ENCODE peak calls at places on chromosome 16, in five cellular contexts. Y, Z, E, R and C are unnamed samples.

GRCh38 chr16:55437627-55438026 is 41.4 kb upstream of the MMP2 start:
- DNase-seq in Y (no peak), Z (peak; percentile 77), E (no peak), R (no peak), C (no peak)

GRCh38 chr16:65601781-65602180 is 479.9 kb upstream of the CDH11 start:
- DNase-seq in Z (no peak), R (no peak), Y (no peak), E (no peak), C (no peak)

GRCh38 chr16:48117217-48118105 is 38.3 kb downstream of the ABCC12 start:
- DNase-seq in E (peak; percentile 86), R (peak; percentile 62), Y (no peak), Z (peak; percentile 42), C (no peak)

GRCh38 chr16:69771651-69771967 is 9.5 kb downstream of the WWP2 start:
- DNase-seq in E (no peak), Y (no peak), Z (no peak), R (no peak), C (no peak)

GRCh38 chr16:8717469-8717868 is 43.1 kb downstream of the ABAT start:
- DNase-seq in Z (no peak), R (no peak), Y (no peak), E (no peak), C (no peak)

GRCh38 chr16:20004931-20005330 is 68.8 kb downstream of the GPR139 start:
- DNase-seq in E (no peak), R (no peak), Y (no peak), Z (no peak), C (no peak)

GRCh38 chr16:72979974-72980373 is 68.0 kb downstream of the ZFHX3 start:
- DNase-seq in Z (no peak), E (no peak), Y (no peak), R (peak; percentile 9), C (no peak)

GRCh38 chr16:68743664-68744063 is 6.6 kb downstream of the CDH1 start:
- DNase-seq in Z (no peak), E (no peak), Y (no peak), R (no peak), C (no peak)

GRCh38 chr16:24208710-24209109 is 47.4 kb upstream of the CACNG3 start:
- DNase-seq in R (no peak), Y (no peak), E (peak; percentile 89), Z (no peak), C (no peak)

GRCh38 chr16:57091990-57092785 is at the start of gene CPNE2:
- DNase-seq in Y (peak; percentile 66), E (peak; percentile 77), R (peak; percentile 76), Z (peak; percentile 60), C (peak; percentile 92)

GRCh38 chr16:70254095-70254964 is 2.6 kb upstream of the EXOSC6 start:
- DNase-seq in R (no peak), Y (no peak), Z (no peak), E (no peak), C (no peak)

GRCh38 chr16:12586701-12587100 is 217.0 kb downstream of the CPPED1 start:
- DNase-seq in Y (no peak), Z (no peak), R (no peak), E (no peak), C (no peak)

GRCh38 chr16:64092284-64092683 is 1029.6 kb downstream of the CDH11 start:
- DNase-seq in R (no peak), Z (peak; percentile 15), Y (no peak), E (no peak), C (no peak)

DNA sequence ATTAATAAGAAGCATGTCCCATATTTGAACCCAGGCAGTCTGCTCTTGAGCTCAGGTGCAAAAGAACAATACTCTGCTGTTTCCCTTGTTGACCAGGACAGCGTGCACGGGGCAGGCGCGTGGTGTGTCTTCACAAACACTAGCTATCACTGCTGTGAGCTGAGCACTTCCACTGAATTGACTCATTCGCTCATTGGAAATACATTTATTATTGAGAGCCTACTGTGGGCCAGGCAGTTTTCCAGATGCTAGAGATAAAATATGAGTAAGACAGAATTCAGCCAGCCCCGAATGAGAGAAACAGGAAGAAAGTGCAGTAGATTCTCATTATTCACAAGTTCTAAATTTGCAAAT is 1.7 kb downstream of the CHD9 start:
- DNase-seq in R (no peak), E (no peak), Y (no peak), Z (no peak), C (peak; percentile 41)
- H3K27ac ChIP-seq in R (peak overlapping the region; percentile 96), E (peak overlapping the region; percentile 89), Y (no peak overlapping the region), Z (peak overlapping the region; percentile 95), C (peak overlapping the region; percentile 89)

DNA sequence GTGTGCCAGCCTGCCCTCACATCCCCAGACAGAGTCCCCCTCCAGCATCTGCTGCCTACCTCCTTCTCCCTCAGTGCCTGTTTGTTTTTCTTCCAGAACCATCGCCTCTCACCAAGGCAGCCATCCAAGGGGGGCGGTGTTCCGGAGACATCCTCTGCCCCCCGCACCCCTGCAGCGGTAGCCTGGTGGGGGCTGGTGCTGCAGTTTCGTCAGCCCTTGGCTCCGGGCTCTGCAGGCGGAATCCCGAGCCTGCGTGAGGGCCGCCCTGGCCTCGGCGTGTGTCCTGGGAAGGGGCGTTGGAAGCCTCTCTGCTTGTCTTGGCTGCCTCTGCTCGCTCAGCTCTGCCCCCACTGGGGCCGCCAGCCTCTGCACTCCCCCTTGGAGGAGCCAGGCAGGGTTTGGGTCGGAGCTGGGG is 126.0 kb upstream of the CIBAR2 start:
- DNase-seq in E (peak; percentile 45), Z (no peak), R (peak; percentile 70), Y (no peak), C (peak; percentile 88)
- TF ChIP-seq CTCF in E (peak; percentile 38), Z (no peak), R (no peak), Y (no peak), C (no peak)

DNA sequence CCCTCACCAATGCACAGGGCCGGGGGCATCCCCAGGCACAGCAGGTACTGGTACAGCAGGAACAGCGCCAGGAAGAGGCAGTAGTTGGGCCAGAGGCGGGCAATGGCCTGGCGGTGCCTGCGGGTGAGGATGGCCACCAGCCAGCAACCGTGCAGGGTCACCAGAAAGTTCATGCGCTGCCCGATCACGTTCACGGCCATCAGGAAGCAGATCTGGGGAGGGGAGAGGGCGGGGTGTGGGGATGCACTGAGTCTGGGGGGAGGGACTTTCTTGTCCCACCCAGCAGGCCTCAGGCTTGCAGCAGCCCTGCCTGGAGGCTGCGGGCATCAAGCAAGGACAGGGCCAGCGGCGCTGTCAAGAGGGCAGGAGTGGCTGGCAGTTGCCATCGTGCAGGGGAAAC is 25.4 kb downstream of the CTU2 start:
- DNase-seq in Y (no peak), Z (peak; percentile 69), R (no peak), E (no peak), C (peak; percentile 53)
- H3K27ac ChIP-seq in Y (no peak overlapping the region), Z (peak overlapping the region; percentile 63), R (no peak overlapping the region), E (no peak overlapping the region), C (no peak overlapping the region)

GRCh38 chr16:7086842-7087616 is 245.6 kb upstream of the RBFOX1 start:
- DNase-seq in Z (no peak), E (peak; percentile 79), Y (no peak), R (no peak), C (peak; percentile 37)
- TF ChIP-seq CTCF in Z (no peak), E (no peak), Y (no peak), R (no peak), C (no peak)

GRCh38 chr16:29662000-29662728 is 883 bp upstream of the SPN start:
- DNase-seq in E (no peak), Z (no peak), R (no peak), Y (no peak), C (no peak)
- H3K27ac ChIP-seq in E (no peak overlapping the region), Z (no peak overlapping the region), R (peak overlapping the region; percentile 72), Y (no peak overlapping the region), C (peak overlapping the region; percentile 74)

GRCh38 chr16:15521390-15521757 is 87.0 kb downstream of the BMERB1 start:
- DNase-seq in R (no peak), Y (no peak), Z (no peak), E (no peak), C (no peak)

GRCh38 chr16:15521758-15522509 is 87.5 kb downstream of the BMERB1 start:
- DNase-seq in R (no peak), Y (no peak), Z (no peak), E (no peak), C (no peak)

GRCh38 chr16:15523939-15524338 is 89.6 kb downstream of the BMERB1 start:
- DNase-seq in Y (no peak), R (no peak), E (no peak), Z (no peak), C (no peak)

GRCh38 chr16:15524966-15525365 is 90.6 kb downstream of the BMERB1 start:
- DNase-seq in E (no peak), R (no peak), Z (no peak), Y (no peak), C (no peak)

DNA sequence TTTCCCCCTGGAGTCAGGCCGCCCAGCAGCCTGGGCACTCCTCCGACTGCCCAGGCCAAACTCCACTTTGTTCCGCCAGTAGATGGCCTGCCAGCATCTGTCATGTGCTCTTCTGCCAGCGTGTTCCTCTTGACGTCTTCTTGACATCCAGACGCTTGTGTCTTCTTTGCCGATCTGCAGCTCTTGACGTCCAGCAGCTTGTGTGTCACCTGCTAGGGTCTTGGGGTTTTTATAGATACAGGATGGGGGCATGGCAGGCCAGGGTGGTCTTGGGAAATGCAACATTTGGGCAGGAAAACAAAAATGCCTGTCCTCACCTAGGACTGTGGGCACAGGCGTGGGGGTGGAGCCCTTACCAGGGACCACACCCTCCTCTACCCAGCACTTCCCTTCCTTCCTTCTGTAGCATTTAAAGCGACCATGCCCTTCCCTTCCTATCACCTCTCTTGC is 88.7 kb downstream of the BMERB1 start:
- DNase-seq in E (no peak), Y (no peak), R (peak; percentile 59), Z (no peak), C (no peak)
- TF ChIP-seq CTCF in E (no peak), Y (no peak), R (no peak), Z (no peak), C (peak; percentile 30)

GRCh38 chr16:78100162-78100467 is 661 bp downstream of the WWOX start:
- DNase-seq in Y (no peak), R (no peak), Z (no peak), E (no peak), C (no peak)
- H3K27ac ChIP-seq in Y (peak overlapping the region; percentile 92), R (peak overlapping the region; percentile 91), Z (peak overlapping the region; percentile 94), E (no peak overlapping the region), C (peak overlapping the region; percentile 87)

GRCh38 chr16:1202274-1202673 is 22.8 kb downstream of the TPSG1 start:
- DNase-seq in R (no peak), Y (no peak), E (no peak), Z (no peak), C (no peak)
- TF ChIP-seq CTCF in R (no peak), Y (no peak), E (no peak), Z (no peak), C (no peak)